ENCODE peak calls at places on chromosomes 5 and 9, in five cellular contexts. X is pancreas, M is IMR-90, Z is brain microvascular endothelial cell, Y is breast epithelium. G is an unnamed sample.

GRCh38 chr5:172733179-172733973 is 37.6 kb downstream of the DUSP1 start:
- DNase-seq in Z (peak), Y (peak), M (peak), X (no peak), G (no peak)

GRCh38 chr5:83265318-83265717 is 188.0 kb downstream of the XRCC4 start:
- DNase-seq in M (peak), Z (peak), X (peak), Y (no peak), G (no peak)

GRCh38 chr9:129287595-129288305 is 109.7 kb upstream of the IER5L start:
- DNase-seq in Y (no peak), M (no peak), Z (no peak), X (no peak), G (peak)

GRCh38 chr9:127065592-127065991 is 56.8 kb downstream of the ANGPTL2 start:
- DNase-seq in X (no peak), Y (no peak), M (peak), Z (peak), G (no peak)

GRCh38 chr9:1536522-1537170 is 478.5 kb upstream of the SMARCA2 start:
- DNase-seq in X (no peak), Z (no peak), Y (no peak), M (no peak), G (no peak)

GRCh38 chr9:68678430-68678829 is 26.6 kb upstream of the PIP5K1B start:
- DNase-seq in Z (no peak), X (no peak), Y (no peak), M (peak), G (no peak)

GRCh38 chr9:110426052-110426709 is 88.5 kb upstream of the TXNDC8 start:
- DNase-seq in Y (no peak), Z (no peak), M (peak), X (no peak), G (no peak)

GRCh38 chr5:56649569-56649968 is 165.8 kb upstream of the MAP3K1 start:
- DNase-seq in X (peak), Z (no peak), M (peak), Y (no peak), G (no peak)

GRCh38 chr9:15697459-15697858 is 144.6 kb downstream of the CCDC171 start:
- DNase-seq in Y (no peak), Z (peak), X (no peak), M (peak), G (no peak)

GRCh38 chr5:124741711-124742496 is 4.5 kb downstream of the ZNF608 start:
- DNase-seq in Y (no peak), Z (peak), X (no peak), M (peak), G (no peak)

GRCh38 chr5:138033275-138033808 is 463 bp upstream of the FAM13B start:
- DNase-seq in Y (no peak), X (no peak), Z (no peak), M (no peak), G (no peak)

GRCh38 chr9:81829201-81829882 is 98.9 kb upstream of the SPATA31D4 start:
- DNase-seq in X (no peak), Y (no peak), Z (no peak), M (peak), G (no peak)

GRCh38 chr9:86337469-86338107 is 16.6 kb downstream of the TUT7 start:
- DNase-seq in Y (no peak), Z (no peak), M (no peak), X (no peak), G (no peak)

GRCh38 chr5:68983959-68984358 is 109.9 kb upstream of the SLC30A5 start:
- DNase-seq in Z (no peak), X (no peak), M (no peak), Y (no peak), G (no peak)

GRCh38 chr9:106535439-106535838 is 327.5 kb upstream of the ZNF462 start:
- DNase-seq in M (no peak), Y (no peak), X (no peak), Z (no peak), G (no peak)

GRCh38 chr5:125140855-125141254 is 394.4 kb upstream of the ZNF608 start:
- DNase-seq in Y (no peak), M (peak), Z (peak), X (no peak), G (no peak)

GRCh38 chr9:127955294-127956015 is 17.8 kb upstream of the DPM2 start:
- DNase-seq in X (peak), M (peak), Z (no peak), Y (peak), G (no peak)

GRCh38 chr9:35395076-35395675 is 94.7 kb upstream of the RUSC2 start:
- DNase-seq in Y (no peak), M (no peak), Z (no peak), X (no peak), G (no peak)

GRCh38 chr5:39759696-39760095 is 334.9 kb upstream of the DAB2 start:
- DNase-seq in M (no peak), Z (no peak), X (no peak), Y (no peak), G (no peak)

GRCh38 chr5:39758426-39758825 is 333.6 kb upstream of the DAB2 start:
- DNase-seq in M (no peak), Y (no peak), Z (no peak), X (no peak), G (no peak)

GRCh38 chr5:39757121-39757520 is 332.3 kb upstream of the DAB2 start:
- DNase-seq in Z (no peak), Y (no peak), M (no peak), X (no peak), G (no peak)

GRCh38 chr5:39755986-39756385 is 331.2 kb upstream of the DAB2 start:
- DNase-seq in X (no peak), Y (no peak), M (peak), Z (peak), G (no peak)

DNA sequence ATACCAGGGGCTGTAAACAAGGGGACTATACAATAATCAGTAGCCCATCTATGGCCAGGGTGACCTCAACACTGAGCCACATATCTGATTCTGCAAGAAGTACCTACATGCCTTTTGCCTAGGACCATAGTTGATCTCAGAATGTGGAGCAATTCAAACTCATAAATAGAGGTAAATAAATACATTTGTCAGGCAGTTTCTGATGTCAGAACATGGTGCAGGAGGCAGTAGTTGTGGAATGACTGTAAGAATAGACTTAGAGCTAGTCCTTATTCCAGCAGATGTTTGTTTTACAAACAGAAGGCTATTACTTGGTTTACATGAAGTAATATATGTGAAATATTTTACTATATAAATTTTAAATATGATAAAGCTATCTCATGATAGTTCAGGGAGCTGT is 330.7 kb upstream of the DAB2 start:
- DNase-seq in X (no peak), M (peak), Y (no peak), Z (no peak), G (no peak)
- H3K27ac ChIP-seq in X (no peak), M (peak), Y (no peak), Z (peak), G (no peak)

DNA sequence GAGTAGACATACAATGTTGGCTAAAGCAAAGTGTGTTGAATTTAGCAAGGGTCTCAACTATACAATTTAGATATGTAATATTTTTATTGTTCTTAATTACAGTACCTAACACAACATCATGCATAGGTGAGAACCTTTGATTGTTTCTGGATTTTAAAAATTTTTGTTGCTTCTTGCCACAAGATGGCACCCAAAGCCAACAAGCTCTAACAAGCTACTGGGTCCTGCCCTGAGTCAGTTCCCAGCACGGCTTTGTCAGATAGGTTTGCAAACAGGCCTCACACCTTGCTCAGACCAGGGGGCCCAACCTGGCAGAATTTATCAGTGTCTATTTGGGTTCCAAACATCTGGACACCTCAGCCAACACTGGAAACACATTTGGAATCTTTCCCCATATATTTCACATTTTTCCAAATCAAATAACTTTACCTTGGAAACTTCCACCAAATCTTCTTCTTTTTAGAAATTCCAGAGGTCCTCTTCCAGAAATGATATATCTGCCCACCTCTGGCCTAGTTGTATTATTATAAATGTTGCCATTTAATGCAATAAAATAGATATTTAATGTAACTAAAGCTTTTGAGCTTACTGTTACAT is 49.5 kb upstream of the EGFLAM start:
- DNase-seq in M (peak), Z (peak), Y (no peak), X (no peak), G (peak)
- TF ChIP-seq CTCF in M (peak), Z (peak), Y (peak), X (peak), G (peak)

GRCh38 chr9:134626141-134626423 is 15.5 kb upstream of the COL5A1 start:
- DNase-seq in X (no peak), Y (no peak), M (no peak), Z (no peak), G (no peak)
- H3K4me3 ChIP-seq in X (no peak), Y (no peak), M (no peak), Z (no peak), G (no peak)

GRCh38 chr5:179618923-179619554 is 4.4 kb downstream of the HNRNPH1 start:
- DNase-seq in Y (no peak), Z (no peak), X (no peak), M (no peak), G (no peak)

GRCh38 chr5:179621551-179621971 is 1.9 kb downstream of the HNRNPH1 start:
- DNase-seq in Y (no peak), M (no peak), Z (no peak), X (no peak), G (no peak)

GRCh38 chr5:179619776-179620175 is 3.7 kb downstream of the HNRNPH1 start:
- DNase-seq in X (no peak), M (peak), Z (no peak), Y (no peak), G (no peak)

GRCh38 chr5:179620703-179621350 is 2.6 kb downstream of the HNRNPH1 start:
- DNase-seq in Z (no peak), M (no peak), X (no peak), Y (no peak), G (no peak)

GRCh38 chr5:179620293-179620692 is 3.2 kb downstream of the HNRNPH1 start:
- DNase-seq in X (no peak), M (no peak), Z (no peak), Y (no peak), G (no peak)
- H3K27ac ChIP-seq in X (no peak), M (no peak), Z (peak), Y (peak), G (no peak)

DNA sequence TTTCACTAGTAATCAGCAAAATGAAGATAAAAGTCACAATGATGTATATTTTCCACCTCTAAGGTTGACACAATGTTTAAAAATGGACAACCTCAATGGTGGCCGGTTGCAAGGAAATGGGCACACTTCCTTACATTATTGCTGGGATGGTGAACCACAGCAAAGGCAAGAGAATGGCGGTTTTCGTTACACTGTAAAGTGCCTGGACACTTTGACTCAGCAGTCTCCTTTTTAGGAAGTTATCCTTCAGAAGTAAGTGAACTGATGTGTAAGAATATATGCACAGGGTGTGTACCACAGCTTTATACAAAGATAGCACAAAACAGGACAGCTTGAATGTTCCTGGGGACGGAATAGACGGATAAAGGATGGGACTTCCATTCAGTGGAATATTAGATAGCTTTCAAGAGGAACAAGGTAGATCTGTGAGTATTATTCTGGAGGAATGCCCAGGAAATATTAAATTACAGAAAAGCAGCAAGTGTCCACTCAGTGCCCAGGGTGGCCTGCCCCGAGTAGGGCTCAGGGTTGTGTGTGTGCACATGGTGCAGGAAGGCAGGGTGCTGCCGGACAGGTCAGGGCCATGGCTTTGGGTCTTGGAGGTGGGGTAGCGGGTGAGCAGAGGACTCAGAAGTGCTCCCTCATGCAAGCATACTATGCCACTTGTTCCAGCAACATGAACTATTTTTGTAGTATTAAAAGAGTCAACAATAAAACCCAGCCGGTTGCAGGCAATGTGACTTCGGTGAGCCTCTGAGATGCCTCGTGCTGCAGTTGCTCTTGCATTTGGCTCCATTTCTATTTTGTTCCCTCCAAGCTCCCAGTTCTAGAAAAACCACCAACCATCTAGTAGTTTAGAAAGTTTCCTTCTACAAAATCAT is 24.5 kb downstream of the GADD45G start:
- DNase-seq in Z (no peak), Y (no peak), X (peak), M (no peak), G (no peak)
- TF ChIP-seq CTCF in Z (no peak), Y (no peak), X (no peak), M (no peak), G (no peak)

DNA sequence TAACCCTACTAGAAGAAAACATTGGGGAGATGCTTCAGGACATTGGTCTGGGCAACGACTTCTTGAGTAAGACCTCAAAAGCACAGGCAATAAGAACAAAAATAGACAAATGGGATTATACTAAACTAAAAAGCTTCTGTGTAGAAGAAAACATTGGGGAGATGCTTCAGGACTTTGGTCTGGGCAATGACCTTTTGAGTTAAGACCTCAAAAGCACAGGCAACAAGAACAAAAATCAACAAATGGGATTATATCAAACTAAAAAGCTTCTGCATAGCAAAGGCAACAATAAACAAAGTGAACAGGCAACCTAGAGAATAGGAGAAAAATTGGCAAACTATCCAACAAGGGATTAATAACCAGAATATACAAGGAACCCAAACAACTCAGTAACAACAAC is 3.7 kb downstream of the MRPL50 start:
- DNase-seq in X (no peak), M (no peak), Z (no peak), Y (no peak), G (no peak)
- H3K4me3 ChIP-seq in X (no peak), M (no peak), Z (no peak), Y (no peak), G (no peak)

GRCh38 chr5:78601622-78602314 is 46.8 kb downstream of the LHFPL2 start:
- DNase-seq in Y (no peak), M (peak), X (no peak), Z (no peak), G (no peak)
- H3K27ac ChIP-seq in Y (peak), M (peak), X (no peak), Z (peak), G (no peak)

G was measured in dorsolateral prefrontal cortex.